ENCODE peak calls at places on chromosome 21, in seven cellular contexts. B, G, T, J, R, Z and P are unnamed samples.

GRCh38 chr21:42063578-42064521 is 7.3 kb upstream of the UMODL1 start:
- DNase-seq in T (no peak), R (peak; percentile 73), Z (no peak), J (peak; percentile 43), B (peak; percentile 20), G (no peak), P (peak; percentile 93)

GRCh38 chr21:27371065-27371464 is 404.2 kb upstream of the ADAMTS5 start:
- DNase-seq in B (no peak), T (no peak), R (no peak), Z (no peak), G (no peak), J (no peak), P (no peak)

GRCh38 chr21:21084179-21084578 is 86.0 kb downstream of the NCAM2 start:
- DNase-seq in B (no peak), R (no peak), T (no peak), J (no peak), Z (no peak), G (no peak), P (no peak)

GRCh38 chr21:41983229-41983628 is 26.9 kb downstream of the ZBTB21 start:
- DNase-seq in G (no peak), T (no peak), J (no peak), B (no peak), Z (no peak), R (no peak), P (no peak)

GRCh38 chr21:38297193-38297592 is 40.4 kb downstream of the KCNJ15 start:
- DNase-seq in B (no peak), T (no peak), Z (no peak), R (no peak), G (peak; percentile 42), J (no peak), P (no peak)

GRCh38 chr21:38955495-38955894 is 149.8 kb downstream of the ETS2 start:
- DNase-seq in R (peak; percentile 39), G (no peak), J (no peak), B (no peak), T (no peak), Z (no peak), P (no peak)

GRCh38 chr21:24716306-24716918 is 890.9 kb downstream of the MRPL39 start:
- DNase-seq in B (no peak), R (no peak), Z (no peak), J (no peak), T (no peak), G (no peak), P (no peak)

GRCh38 chr21:36099000-36099399 is 29.2 kb downstream of the CBR1 start:
- DNase-seq in J (no peak), B (no peak), R (no peak), T (no peak), Z (no peak), G (no peak), P (no peak)

GRCh38 chr21:36730291-36731281 is 31.7 kb downstream of the SIM2 start:
- DNase-seq in G (no peak), J (no peak), Z (no peak), T (no peak), B (no peak), R (peak; percentile 47), P (peak; percentile 63)

GRCh38 chr21:46431884-46432488 is 26.7 kb upstream of the DIP2A start:
- DNase-seq in G (no peak), R (no peak), Z (no peak), B (no peak), T (no peak), J (no peak), P (no peak)

GRCh38 chr21:37787456-37787855 is 128.8 kb downstream of the KCNJ6 start:
- DNase-seq in J (no peak), R (no peak), G (peak; percentile 76), B (no peak), T (no peak), Z (no peak), P (no peak)

GRCh38 chr21:38255718-38256117 is 1.1 kb upstream of the KCNJ15 start:
- DNase-seq in T (no peak), J (no peak), G (no peak), Z (no peak), B (no peak), R (no peak), P (no peak)

GRCh38 chr21:46127239-46128105 is 27.9 kb downstream of the FTCD start:
- DNase-seq in B (no peak), R (no peak), Z (peak; percentile 78), T (peak; percentile 24), J (no peak), G (no peak), P (peak; percentile 67)

GRCh38 chr21:15433091-15433490 is 296.7 kb upstream of the USP25 start:
- DNase-seq in T (no peak), Z (no peak), G (no peak), J (no peak), R (no peak), B (no peak), P (no peak)

GRCh38 chr21:33266784-33267135 is 593 bp downstream of the IL10RB start:
- DNase-seq in Z (no peak), J (no peak), R (peak; percentile 28), B (no peak), G (no peak), T (no peak), P (peak; percentile 88)

GRCh38 chr21:45767071-45768006 is 123.8 kb downstream of the PCBP3 start:
- DNase-seq in J (no peak), B (no peak), Z (no peak), R (no peak), G (no peak), T (no peak), P (no peak)

GRCh38 chr21:46113497-46114176 is 15.7 kb downstream of the COL6A2 start:
- DNase-seq in B (no peak), Z (peak; percentile 61), J (no peak), G (no peak), R (peak; percentile 16), T (peak; percentile 36), P (no peak)

GRCh38 chr21:14547834-14548513 is 1.9 kb upstream of the SAMSN1 start:
- DNase-seq in G (no peak), T (no peak), J (no peak), B (no peak), R (no peak), Z (no peak), P (no peak)

GRCh38 chr21:42414928-42415769 is 11.4 kb downstream of the UBASH3A start:
- DNase-seq in R (peak; percentile 43), J (no peak), B (no peak), Z (no peak), G (peak; percentile 16), T (no peak), P (peak; percentile 85)

GRCh38 chr21:24115141-24115540 is 1492.1 kb downstream of the MRPL39 start:
- DNase-seq in Z (no peak), G (no peak), R (no peak), B (no peak), J (no peak), T (no peak), P (no peak)

GRCh38 chr21:37036177-37036576 is 29.7 kb downstream of the RIPPLY3 start:
- DNase-seq in T (no peak), J (no peak), B (no peak), Z (no peak), R (no peak), G (no peak), P (no peak)

GRCh38 chr21:32253215-32253641 is 25.6 kb downstream of the MIS18A start:
- DNase-seq in J (no peak), B (no peak), T (no peak), R (no peak), G (no peak), Z (no peak), P (no peak)
- TF ChIP-seq POLR2AphosphoS5 in J (no peak), B (no peak), T (no peak), R (no peak), G (no peak), Z (no peak), P (no peak)

GRCh38 chr21:29130234-29130993 is at the start of gene MAP3K7CL:
- DNase-seq in Z (peak; percentile 83), G (no peak), R (no peak), B (no peak), T (no peak), J (no peak), P (no peak)
- TF ChIP-seq POLR2AphosphoS5 in Z (peak; percentile 54), G (no peak), R (no peak), B (no peak), T (peak; percentile 25), J (no peak), P (no peak)

GRCh38 chr21:34706337-34706736 is 37.5 kb downstream of the CLIC6 start:
- DNase-seq in T (no peak), J (no peak), Z (no peak), G (no peak), B (no peak), R (no peak), P (no peak)

GRCh38 chr21:34704119-34704518 is 35.3 kb downstream of the CLIC6 start:
- DNase-seq in J (no peak), Z (no peak), T (no peak), G (no peak), R (no peak), B (no peak), P (no peak)

GRCh38 chr21:34703566-34703965 is 34.8 kb downstream of the CLIC6 start:
- DNase-seq in Z (no peak), G (no peak), R (no peak), T (no peak), B (no peak), J (no peak), P (no peak)

GRCh38 chr21:34702341-34702807 is 33.6 kb downstream of the CLIC6 start:
- DNase-seq in G (no peak), R (peak; percentile 26), T (no peak), B (no peak), J (no peak), Z (peak; percentile 88), P (no peak)

GRCh38 chr21:34705032-34705431 is 36.2 kb downstream of the CLIC6 start:
- DNase-seq in Z (no peak), R (no peak), G (no peak), T (no peak), J (no peak), B (no peak), P (no peak)
- TF ChIP-seq POLR2AphosphoS5 in Z (no peak), R (no peak), G (no peak), T (no peak), J (no peak), B (no peak), P (no peak)

GRCh38 chr21:26167593-26167992 is 3.0 kb downstream of the APP start:
- DNase-seq in Z (no peak), T (no peak), R (no peak), J (no peak), G (peak; percentile 46), B (peak; percentile 29), P (no peak)

GRCh38 chr21:26169061-26169610 is 1.4 kb downstream of the APP start:
- DNase-seq in J (no peak), T (peak; percentile 55), Z (no peak), R (peak; percentile 51), G (peak; percentile 76), B (peak; percentile 72), P (no peak)

GRCh38 chr21:26171310-26172100 is 935 bp upstream of the APP start:
- DNase-seq in R (no peak), G (no peak), J (no peak), B (no peak), Z (no peak), T (no peak), P (no peak)

GRCh38 chr21:26170471-26171309 is at the start of gene APP:
- DNase-seq in J (no peak), B (peak; percentile 82), T (peak; percentile 87), G (peak; percentile 73), R (peak; percentile 91), Z (peak; percentile 91), P (peak; percentile 98)

GRCh38 chr21:26169611-26170470 is 729 bp downstream of the APP start:
- DNase-seq in T (peak; percentile 61), B (peak; percentile 64), Z (peak; percentile 81), G (peak; percentile 59), R (peak; percentile 62), J (no peak), P (peak; percentile 92)
- TF ChIP-seq POLR2AphosphoS5 in T (peak; percentile 8), B (no peak), Z (no peak), G (no peak), R (peak; percentile 31), J (peak; percentile 51), P (no peak)